ENCODE peak calls at places on chromosomes 2 and 18, in eight cellular contexts. N is thyroid gland; B is CD4-positive, alpha-beta T cell; F is stimulated activated naive B cell treated with anti-CD40 and anti-IgM and Interleukin-4, amounts not matched to agents 10 μg/mL and 1 μg/mL and 100 μg/mL, for 72 hours; H is A549; E is stimulated activated CD4-positive, alpha-beta T cell treated with anti-CD3 and anti-CD28 coated beads, Interleukin-2, amount 100 ng/mL, for 48 hours; S is PC-9; K is transverse colon. Y is an unnamed sample.
A peak's percentile ranks its signal among the peaks of the same experiment; 100 is the strongest.

GRCh38 chr2:159060518-159060917 is 92.1 kb downstream of the TANC1 start:
- DNase-seq in H (no peak), E (no peak), F (no peak), K (no peak), B (no peak), N (no peak), S (no peak), Y (no peak)

GRCh38 chr2:207993141-207993763 is 32.1 kb downstream of the PLEKHM3 start:
- DNase-seq in B (no peak), E (no peak), F (no peak), H (no peak), K (no peak), N (no peak), S (peak; percentile 45), Y (no peak)

GRCh38 chr18:7830468-7830867 is 263.4 kb downstream of the PTPRM start:
- DNase-seq in F (no peak), H (peak; percentile 36), K (no peak), S (no peak), B (no peak), E (no peak), N (no peak), Y (peak; percentile 10)

GRCh38 chr2:33267745-33268144 is 208.7 kb upstream of the RASGRP3 start:
- DNase-seq in S (no peak), B (no peak), K (no peak), H (no peak), E (no peak), N (no peak), F (no peak), Y (no peak)

GRCh38 chr18:22198163-22198562 is 28.8 kb downstream of the GATA6 start:
- DNase-seq in K (no peak), E (no peak), S (no peak), F (no peak), N (no peak), B (no peak), H (no peak), Y (no peak)

GRCh38 chr18:59024829-59025228 is 114.9 kb upstream of the SEC11C start:
- DNase-seq in E (no peak), F (no peak), S (no peak), B (no peak), K (no peak), N (no peak), H (no peak), Y (no peak)

GRCh38 chr2:190849774-190850173 is 30.8 kb upstream of the GLS start:
- DNase-seq in S (peak; percentile 46), B (no peak), F (no peak), K (no peak), N (no peak), E (no peak), H (peak; percentile 26), Y (no peak)

GRCh38 chr2:69567157-69567908 is 76.2 kb downstream of the AAK1 start:
- DNase-seq in E (no peak), H (peak; percentile 54), S (peak; percentile 99), F (no peak), B (no peak), N (no peak), K (no peak), Y (no peak)

GRCh38 chr18:31497711-31498449 is at the start of gene DSG2:
- DNase-seq in H (peak; percentile 63), F (peak; percentile 2), E (peak; percentile 11), K (peak; percentile 92), S (no peak), N (peak; percentile 87), B (peak; percentile 7), Y (peak; percentile 85)

GRCh38 chr2:134357814-134358213 is 103.9 kb downstream of the MGAT5 start:
- DNase-seq in B (no peak), H (no peak), N (no peak), F (no peak), E (no peak), K (no peak), S (no peak), Y (no peak)

GRCh38 chr18:73431620-73432019 is 563.8 kb upstream of the NETO1 start:
- DNase-seq in S (no peak), E (no peak), K (no peak), N (no peak), H (no peak), F (no peak), B (no peak), Y (no peak)

GRCh38 chr2:174594451-174594850 is 3.2 kb downstream of the WIPF1 start:
- DNase-seq in F (no peak), B (no peak), H (no peak), S (no peak), N (no peak), E (no peak), K (no peak), Y (no peak)

GRCh38 chr2:130754811-130755210 is 529 bp upstream of the AMER3 start:
- DNase-seq in B (no peak), N (no peak), H (no peak), K (no peak), S (no peak), E (no peak), F (no peak), Y (no peak)

GRCh38 chr2:129224022-129224421 is 755.4 kb upstream of the RAB6C start:
- DNase-seq in S (no peak), N (no peak), K (no peak), H (no peak), F (no peak), E (no peak), B (no peak), Y (no peak)

GRCh38 chr18:36153203-36153602 is 23.5 kb downstream of the ELP2 start:
- DNase-seq in F (no peak), K (no peak), B (no peak), H (no peak), E (no peak), N (no peak), S (no peak), Y (no peak)

GRCh38 chr2:55985406-55985805 is 61.8 kb upstream of the EFEMP1 start:
- DNase-seq in K (no peak), F (no peak), E (no peak), N (no peak), S (no peak), B (no peak), H (no peak), Y (no peak)

GRCh38 chr2:70805987-70806386 is 14.4 kb downstream of the CLEC4F start:
- DNase-seq in K (no peak), S (no peak), B (no peak), E (no peak), F (no peak), H (no peak), N (no peak), Y (no peak)

GRCh38 chr2:178392215-178392614 is 58.8 kb downstream of the PRKRA start:
- DNase-seq in K (no peak), N (peak; percentile 13), F (no peak), E (no peak), B (no peak), H (no peak), S (no peak), Y (no peak)

GRCh38 chr2:182761903-182762302 is 45.8 kb downstream of the DNAJC10 start:
- DNase-seq in N (no peak), K (no peak), F (no peak), H (no peak), E (no peak), B (no peak), S (no peak), Y (no peak)

GRCh38 chr2:86622409-86622877 is 1.2 kb downstream of the RNF103 start:
- DNase-seq in F (no peak), H (peak; percentile 53), N (peak; percentile 52), K (peak; percentile 50), B (no peak), E (peak; percentile 9), S (no peak), Y (no peak)

GRCh38 chr2:66034467-66034866 is 400.5 kb upstream of the MEIS1 start:
- DNase-seq in K (no peak), E (no peak), B (no peak), S (no peak), H (no peak), N (no peak), F (no peak), Y (no peak)

GRCh38 chr2:98732430-98733051 is 1.6 kb upstream of the MGAT4A start:
- DNase-seq in S (no peak), H (no peak), F (no peak), B (no peak), E (no peak), K (no peak), N (no peak), Y (no peak)

GRCh38 chr2:237297421-237298155 is 116.4 kb downstream of the COL6A3 start:
- DNase-seq in S (no peak), E (no peak), B (no peak), N (peak; percentile 83), K (no peak), H (no peak), F (no peak), Y (no peak)

GRCh38 chr2:177332992-177333388 is 59.6 kb upstream of the AGPS start:
- DNase-seq in K (no peak), N (no peak), F (no peak), B (no peak), H (no peak), S (no peak), E (no peak), Y (no peak)

GRCh38 chr2:8344725-8345124 is 337.1 kb upstream of the ID2 start:
- DNase-seq in F (no peak), K (no peak), E (no peak), B (no peak), H (no peak), N (no peak), S (no peak), Y (no peak)

GRCh38 chr18:79397288-79397829 is 1.6 kb downstream of the NFATC1 start:
- DNase-seq in K (no peak), E (no peak), H (no peak), N (no peak), B (no peak), S (no peak), F (no peak), Y (no peak)

GRCh38 chr2:136117391-136117841 is 533 bp downstream of the CXCR4 start:
- DNase-seq in E (peak; percentile 45), K (peak; percentile 35), B (peak; percentile 43), S (no peak), N (peak; percentile 34), F (no peak), H (peak; percentile 52), Y (peak; percentile 18)

GRCh38 chr2:226790006-226790405 is 9.6 kb downstream of the IRS1 start:
- DNase-seq in K (no peak), N (no peak), B (no peak), H (no peak), F (no peak), E (no peak), S (no peak), Y (no peak)

GRCh38 chr18:48902856-48903601 is 47.7 kb downstream of the SMAD7 start:
- DNase-seq in K (no peak), S (no peak), F (no peak), H (no peak), B (no peak), N (peak; percentile 40), E (no peak), Y (no peak)

GRCh38 chr2:240917684-240918257 is 11.6 kb downstream of the CROCC2 start:
- DNase-seq in H (no peak), B (peak; percentile 4), E (no peak), N (no peak), F (no peak), K (peak; percentile 8), S (no peak), Y (no peak)

Y was measured in NCI-H1930.